ENCODE peak calls at places on chromosomes 16 and 17, in nine cellular contexts. B, D, U, Z, T, K, E, V and M are unnamed samples.

GRCh38 chr16:65214196-65214595 is 92.3 kb upstream of the CDH11 start:
- DNase-seq in B (no peak), D (no peak), U (no peak), Z (no peak), T (no peak), K (no peak), E (no peak), V (no peak), M (no peak)

GRCh38 chr17:76643553-76644148 is at the start of gene ST6GALNAC1:
- DNase-seq in B (no peak), D (no peak), U (no peak), Z (no peak), T (peak; percentile 26), K (peak; percentile 67), E (no peak), V (no peak), M (no peak)

GRCh38 chr16:55703003-55704001 is 47.5 kb downstream of the SLC6A2 start:
- DNase-seq in B (peak; percentile 3), D (no peak), U (peak; percentile 21), Z (no peak), T (peak; percentile 66), K (no peak), E (no peak), V (no peak), M (peak; percentile 79)

GRCh38 chr16:27290582-27290981 is 22.0 kb upstream of the NSMCE1 start:
- DNase-seq in B (no peak), D (no peak), U (no peak), Z (no peak), T (no peak), K (no peak), E (no peak), V (no peak), M (no peak)

GRCh38 chr17:7435676-7436555 is 681 bp downstream of the TMEM102 start:
- DNase-seq in B (peak; percentile 59), D (peak; percentile 43), U (no peak), Z (no peak), T (peak; percentile 35), K (peak; percentile 67), E (no peak), V (no peak), M (no peak)

GRCh38 chr17:57872536-57872935 is 22.7 kb upstream of the MRPS23 start:
- DNase-seq in B (no peak), D (no peak), U (no peak), Z (no peak), T (no peak), K (no peak), E (no peak), V (no peak), M (no peak)

GRCh38 chr17:1109606-1110523 is 69.9 kb downstream of the ABR start:
- DNase-seq in B (peak; percentile 57), D (peak; percentile 43), U (peak; percentile 34), Z (no peak), T (no peak), K (peak; percentile 70), E (no peak), V (no peak), M (no peak)

GRCh38 chr17:35160354-35161201 is 13.0 kb downstream of the UNC45B start:
- DNase-seq in B (no peak), D (no peak), U (no peak), Z (no peak), T (no peak), K (no peak), E (no peak), V (no peak), M (no peak)

GRCh38 chr16:54171855-54172537 is 114.6 kb downstream of the IRX3 start:
- DNase-seq in B (no peak), D (no peak), U (no peak), Z (no peak), T (no peak), K (no peak), E (no peak), V (no peak), M (no peak)

GRCh38 chr17:10513284-10514067 is 4.9 kb downstream of the MYH1 start:
- DNase-seq in B (no peak), D (no peak), U (no peak), Z (no peak), T (no peak), K (no peak), E (no peak), V (no peak), M (no peak)

GRCh38 chr16:12459401-12459791 is 344.3 kb downstream of the CPPED1 start:
- DNase-seq in B (no peak), D (no peak), U (no peak), Z (no peak), T (no peak), K (no peak), E (no peak), V (no peak), M (peak; percentile 83)

GRCh38 chr16:1071561-1072225 is 854 bp upstream of the SSTR5 start:
- DNase-seq in B (no peak), D (no peak), U (no peak), Z (no peak), T (no peak), K (no peak), E (no peak), V (no peak), M (no peak)

GRCh38 chr16:50463581-50464324 is 84.4 kb upstream of the NKD1 start:
- DNase-seq in B (no peak), D (no peak), U (no peak), Z (no peak), T (no peak), K (no peak), E (no peak), V (no peak), M (no peak)

GRCh38 chr16:3945751-3946603 is 65.5 kb upstream of the CREBBP start:
- DNase-seq in B (no peak), D (no peak), U (peak; percentile 88), Z (no peak), T (peak; percentile 82), K (no peak), E (no peak), V (no peak), M (no peak)

GRCh38 chr16:4908854-4909401 is 28.0 kb downstream of the PPL start:
- DNase-seq in B (no peak), D (no peak), U (no peak), Z (no peak), T (no peak), K (no peak), E (no peak), V (no peak), M (no peak)

GRCh38 chr17:67555855-67556254 is 161.9 kb upstream of the NOL11 start:
- DNase-seq in B (no peak), D (no peak), U (no peak), Z (no peak), T (no peak), K (no peak), E (no peak), V (no peak), M (no peak)

GRCh38 chr17:81996232-81996756 is 18.9 kb downstream of the ASPSCR1 start:
- DNase-seq in B (no peak), D (no peak), U (no peak), Z (no peak), T (no peak), K (no peak), E (no peak), V (no peak), M (no peak)

GRCh38 chr17:78039581-78039980 is 81.1 kb downstream of the TNRC6C start:
- DNase-seq in B (no peak), D (no peak), U (no peak), Z (no peak), T (no peak), K (no peak), E (no peak), V (no peak), M (no peak)

GRCh38 chr17:15490634-15491261 is 23.3 kb upstream of the CDRT4 start:
- DNase-seq in B (no peak), D (no peak), U (peak; percentile 83), Z (peak; percentile 50), T (peak; percentile 93), K (peak; percentile 62), E (no peak), V (no peak), M (peak; percentile 85)

GRCh38 chr17:28173801-28174200 is 131.3 kb downstream of the NLK start:
- DNase-seq in B (no peak), D (no peak), U (no peak), Z (no peak), T (peak; percentile 81), K (no peak), E (no peak), V (no peak), M (no peak)

GRCh38 chr17:4900231-4901107 is 1.1 kb downstream of the C17orf107 start:
- DNase-seq in B (no peak), D (no peak), U (no peak), Z (no peak), T (no peak), K (no peak), E (peak; percentile 79), V (no peak), M (no peak)

GRCh38 chr17:80507965-80508364 is 31.6 kb upstream of the NPTX1 start:
- DNase-seq in B (no peak), D (no peak), U (no peak), Z (no peak), T (no peak), K (no peak), E (peak; percentile 58), V (no peak), M (no peak)

GRCh38 chr16:1592446-1592845 is 19.4 kb downstream of the IFT140 start:
- DNase-seq in B (no peak), D (no peak), U (no peak), Z (no peak), T (no peak), K (no peak), E (no peak), V (no peak), M (no peak)

GRCh38 chr16:50842589-50842988 is 100.7 kb downstream of the CYLD start:
- DNase-seq in B (no peak), D (no peak), U (no peak), Z (no peak), T (no peak), K (no peak), E (no peak), V (no peak), M (no peak)